ENCODE peak calls at places on chromosomes 11 and 22, in six cellular contexts. J is AG04450, G is astrocyte of the cerebellum, C is uterus, Y is GM06990, R is body of pancreas. N is an unnamed sample.

GRCh38 chr11:28757725-28758515 is 649.7 kb downstream of the METTL15 start:
- DNase-seq in R (no peak), J (peak), Y (no peak), C (no peak), G (peak), N (no peak)

GRCh38 chr22:25661067-25661466 is 80.9 kb upstream of the MYO18B start:
- DNase-seq in G (no peak), J (no peak), R (no peak), C (no peak), Y (no peak), N (no peak)

GRCh38 chr22:25853078-25853477 is 111.1 kb downstream of the MYO18B start:
- DNase-seq in J (no peak), Y (no peak), G (no peak), R (no peak), C (no peak), N (no peak)

GRCh38 chr11:6541356-6541755 is 44.3 kb downstream of the DNHD1 start:
- DNase-seq in R (no peak), Y (no peak), G (no peak), J (no peak), C (no peak), N (no peak)

GRCh38 chr11:68181719-68182451 is 31.2 kb downstream of the KMT5B start:
- DNase-seq in C (no peak), R (no peak), J (peak), G (no peak), Y (peak), N (no peak)

GRCh38 chr11:1882265-1883238 is 9.1 kb downstream of the PRR33 start:
- DNase-seq in Y (peak), G (peak), J (peak), C (peak), R (peak), N (no peak)

GRCh38 chr22:39661842-39662676 is 91.5 kb downstream of the CACNA1I start:
- DNase-seq in R (peak), J (no peak), Y (no peak), G (no peak), C (peak), N (no peak)

GRCh38 chr11:123509737-123510578 is 79.9 kb downstream of the GRAMD1B start:
- DNase-seq in C (no peak), Y (no peak), G (peak), R (no peak), J (peak), N (no peak)

GRCh38 chr11:112651345-112651744 is 309.9 kb upstream of the NCAM1 start:
- DNase-seq in R (no peak), J (no peak), G (no peak), Y (no peak), C (no peak), N (no peak)

GRCh38 chr11:110199184-110199981 is 97.0 kb downstream of the RDX start:
- DNase-seq in R (no peak), Y (no peak), C (no peak), G (no peak), J (no peak), N (no peak)

GRCh38 chr22:25650834-25651233 is 86.4 kb downstream of the GRK3 start:
- DNase-seq in C (no peak), G (no peak), Y (no peak), J (no peak), R (no peak), N (no peak)

GRCh38 chr11:15837901-15838489 is 518.4 kb downstream of the SOX6 start:
- DNase-seq in C (no peak), R (no peak), G (no peak), Y (no peak), J (no peak), N (no peak)

GRCh38 chr11:57251491-57252104 is 14.5 kb upstream of the APLNR start:
- DNase-seq in G (no peak), C (no peak), Y (no peak), R (no peak), J (no peak), N (no peak)

GRCh38 chr11:46315033-46315738 is 32.1 kb upstream of the DGKZ start:
- DNase-seq in C (peak), R (peak), J (no peak), Y (peak), G (peak), N (no peak)

GRCh38 chr11:119056397-119056999 is 507 bp downstream of the HYOU1 start:
- DNase-seq in Y (peak), R (peak), C (peak), G (no peak), J (no peak), N (no peak)

GRCh38 chr11:2150206-2150847 is 10.7 kb downstream of the INS start:
- DNase-seq in R (no peak), C (no peak), G (peak), Y (no peak), J (peak), N (no peak)

GRCh38 chr11:5564259-5565019 is 16.1 kb upstream of the OR52H1 start:
- DNase-seq in J (no peak), G (no peak), R (no peak), Y (no peak), C (no peak), N (peak)

GRCh38 chr22:29050457-29050856 is 11.2 kb downstream of the C22orf31 start:
- DNase-seq in Y (no peak), J (no peak), C (no peak), R (no peak), G (no peak), N (no peak)

GRCh38 chr11:96146765-96147164 is 196.2 kb downstream of the MAML2 start:
- DNase-seq in Y (no peak), J (no peak), G (no peak), C (no peak), R (no peak), N (no peak)

GRCh38 chr11:76798656-76799055 is 15.5 kb downstream of the TSKU start:
- DNase-seq in Y (no peak), G (no peak), R (peak), J (no peak), C (no peak), N (no peak)

GRCh38 chr11:128467610-128468041 is 119.7 kb downstream of the ETS1 start:
- DNase-seq in R (no peak), C (peak), Y (no peak), J (peak), G (peak), N (peak)

GRCh38 chr11:47166368-47166767 is 10.3 kb downstream of the ARFGAP2 start:
- DNase-seq in Y (no peak), G (no peak), J (no peak), R (no peak), C (no peak), N (no peak)

GRCh38 chr22:20156611-20157415 is 6.0 kb upstream of the CCDC188 start:
- DNase-seq in J (peak), R (peak), C (peak), G (peak), Y (peak), N (no peak)

GRCh38 chr22:20156042-20156389 is 5.2 kb upstream of the CCDC188 start:
- DNase-seq in Y (no peak), C (no peak), J (no peak), G (no peak), R (no peak), N (no peak)

GRCh38 chr22:20153945-20154344 is 3.1 kb upstream of the CCDC188 start:
- DNase-seq in Y (no peak), J (no peak), R (no peak), C (no peak), G (no peak), N (no peak)

GRCh38 chr22:20155330-20156041 is 4.6 kb upstream of the CCDC188 start:
- DNase-seq in G (peak), J (no peak), R (no peak), Y (no peak), C (peak), N (no peak)

GRCh38 chr22:20154602-20155183 is 3.8 kb upstream of the CCDC188 start:
- DNase-seq in Y (no peak), G (no peak), C (no peak), R (no peak), J (no peak), N (no peak)
- TF ChIP-seq CTCF in Y (peak), G (peak), C (no peak), R (no peak), J (no peak), N (no peak)

GRCh38 chr11:62542750-62543567 is 3.6 kb downstream of the AHNAK start:
- DNase-seq in R (peak), G (no peak), C (peak), Y (peak), J (no peak), N (no peak)
- H3K4me3 ChIP-seq in R (no peak), G (peak), C (peak), Y (peak), J (peak), N (peak)

GRCh38 chr22:49916851-49917250 is 1.4 kb downstream of the ALG12 start:
- DNase-seq in J (no peak), Y (no peak), G (no peak), R (no peak), C (no peak), N (no peak)
- TF ChIP-seq CTCF in J (no peak), Y (no peak), G (no peak), R (no peak), C (no peak), N (no peak)

DNA sequence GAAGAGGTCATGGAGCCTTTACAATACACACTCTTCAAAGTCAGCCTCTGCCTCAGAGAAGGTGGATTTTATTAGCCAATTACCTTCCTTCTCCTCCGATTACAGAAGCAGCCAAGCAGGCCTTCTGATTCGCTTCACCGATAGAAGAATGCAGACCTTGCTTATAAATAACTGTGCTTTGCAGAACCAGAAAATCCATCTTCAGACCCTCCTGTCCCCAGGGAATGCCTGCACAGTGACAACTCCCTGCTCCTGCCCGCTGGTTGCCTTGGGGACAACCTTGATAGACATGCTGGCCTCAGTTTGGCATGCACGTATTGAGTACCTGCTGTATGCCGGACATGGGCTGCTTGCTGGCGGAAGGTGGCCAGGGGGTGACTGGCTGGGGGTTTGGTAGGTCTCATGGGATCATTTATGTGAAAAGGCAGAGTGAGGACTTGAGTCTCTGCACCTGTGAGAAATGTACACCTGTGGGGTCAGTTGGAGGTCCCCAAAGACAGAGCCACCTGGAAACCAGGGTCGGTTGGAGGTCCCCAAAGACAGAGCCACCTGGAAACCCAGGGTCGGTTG is 1238.7 kb downstream of the BRD1 start:
- DNase-seq in C (no peak), G (no peak), Y (no peak), R (no peak), J (no peak), N (no peak)
- H3K4me3 ChIP-seq in C (no peak), G (no peak), Y (no peak), R (no peak), J (no peak), N (no peak)

GRCh38 chr11:12975149-12975548 is 34.0 kb upstream of the RASSF10 start:
- DNase-seq in G (no peak), C (no peak), J (no peak), R (no peak), Y (no peak), N (no peak)

GRCh38 chr11:12968101-12968500 is 41.0 kb upstream of the RASSF10 start:
- DNase-seq in J (no peak), C (no peak), Y (no peak), R (no peak), G (no peak), N (no peak)

GRCh38 chr11:12971955-12972354 is 37.2 kb upstream of the RASSF10 start:
- DNase-seq in R (no peak), Y (no peak), J (no peak), G (no peak), C (no peak), N (no peak)

GRCh38 chr11:12968836-12969235 is 40.3 kb upstream of the RASSF10 start:
- DNase-seq in Y (no peak), J (no peak), R (no peak), C (no peak), G (no peak), N (peak)

GRCh38 chr11:12973529-12974181 is 35.5 kb upstream of the RASSF10 start:
- DNase-seq in R (no peak), G (no peak), Y (no peak), J (no peak), C (no peak), N (no peak)
- TF ChIP-seq CTCF in R (no peak), G (no peak), Y (no peak), J (no peak), C (no peak), N (no peak)

DNA sequence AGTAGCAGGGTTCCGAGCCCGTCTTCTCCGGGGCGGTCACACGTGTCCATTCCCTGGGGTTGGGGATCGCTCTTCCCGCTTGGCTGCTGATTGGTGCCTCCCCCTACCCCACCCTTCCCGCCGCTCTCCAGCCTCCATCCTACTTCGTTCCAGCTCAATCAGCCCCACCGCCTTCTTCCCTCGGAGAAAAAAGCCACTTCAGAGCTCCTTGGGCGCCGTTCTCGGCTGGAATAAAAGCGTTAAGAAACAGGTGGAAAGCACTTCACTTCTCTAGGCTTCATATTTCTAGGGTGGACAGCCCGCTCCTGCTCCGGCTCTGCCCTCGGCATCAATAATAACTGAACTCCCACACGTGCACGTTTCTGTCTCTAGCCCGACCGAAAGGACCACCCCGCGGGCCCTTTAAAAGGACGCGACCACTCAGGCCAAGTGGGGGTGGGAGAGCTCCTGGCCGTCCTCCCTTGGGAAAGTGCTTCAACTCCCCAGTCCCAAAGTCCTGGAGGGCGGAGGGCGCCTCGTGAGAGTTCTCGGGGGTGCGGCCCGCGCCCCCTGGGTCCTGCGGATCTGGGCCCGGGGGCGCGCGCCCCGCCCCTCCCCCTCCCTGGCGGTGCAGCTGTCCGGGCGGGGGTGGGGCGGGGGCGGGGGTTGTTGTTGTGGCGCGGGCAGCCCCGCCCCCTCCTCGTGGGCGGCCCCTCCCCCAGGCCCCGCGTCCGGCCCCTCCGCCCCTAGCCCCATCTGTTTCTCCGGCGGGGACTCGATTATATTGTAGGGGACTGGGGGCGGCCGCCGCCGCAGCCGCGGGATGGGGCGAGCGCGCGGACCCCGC is at the start of gene CECR2:
- DNase-seq in Y (peak), J (no peak), R (peak), C (peak), G (no peak), N (no peak)
- H3K4me3 ChIP-seq in Y (peak), J (no peak), R (peak), C (peak), G (peak), N (peak)

GRCh38 chr11:75279273-75279672 is 38.7 kb downstream of the TPBGL start:
- DNase-seq in R (no peak), Y (no peak), G (no peak), C (no peak), J (no peak), N (no peak)
- TF ChIP-seq CTCF in R (no peak), Y (no peak), G (no peak), C (no peak), J (no peak), N (no peak)

GRCh38 chr11:19311306-19312030 is 70.7 kb upstream of the E2F8 start:
- DNase-seq in G (peak), R (peak), Y (no peak), C (peak), J (peak), N (no peak)
- H3K4me3 ChIP-seq in G (no peak), R (no peak), Y (no peak), C (no peak), J (no peak), N (no peak)

DNA sequence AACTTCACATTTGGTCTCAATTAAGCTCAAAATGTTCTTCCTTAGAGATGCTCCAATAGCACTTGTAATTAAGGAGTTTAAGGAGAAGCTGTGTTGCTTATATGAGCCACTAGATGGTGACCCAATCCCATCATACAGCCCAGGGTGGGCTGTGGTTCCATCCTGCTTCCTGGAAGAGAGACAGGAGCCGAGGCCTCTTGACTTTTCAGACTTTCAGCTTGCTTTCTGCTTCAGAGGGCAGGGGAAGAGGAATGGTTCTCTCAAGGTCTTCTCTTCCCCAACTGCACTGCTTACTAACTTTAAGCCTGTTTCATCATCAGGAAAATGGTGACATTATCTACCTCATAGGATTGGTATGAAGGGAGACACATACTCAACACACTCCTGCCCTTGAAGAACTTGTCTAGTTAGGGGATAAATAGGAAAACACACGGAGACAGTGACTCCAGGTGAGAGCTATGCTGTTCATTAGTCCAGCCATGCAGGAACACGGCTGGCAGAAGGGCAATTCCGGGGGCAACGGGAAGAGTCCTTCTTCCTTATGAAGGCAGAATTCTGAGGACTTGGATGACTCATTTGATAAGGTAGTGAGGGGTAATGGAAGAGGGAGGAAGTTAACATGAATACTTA is 20.1 kb downstream of the TMEM218 start:
- DNase-seq in G (peak), C (no peak), J (peak), R (no peak), Y (no peak), N (peak)
- TF ChIP-seq CTCF in G (peak), C (peak), J (peak), R (peak), Y (peak), N (peak)

GRCh38 chr22:27150530-27150909 is 493.1 kb downstream of the MIAT start:
- DNase-seq in R (no peak), Y (no peak), C (no peak), J (no peak), G (no peak), N (no peak)
- H3K4me3 ChIP-seq in R (no peak), Y (no peak), C (no peak), J (no peak), G (no peak), N (no peak)

N was measured in epithelial cell of proximal tubule.